ENCODE peak calls at places on chromosomes 3 and 15, in six cellular contexts. I is K562, S is HCT116, C is HepG2, B is H1, Z is GM12878. F is an unnamed sample.

GRCh38 chr15:62712455-62712839 is 330.1 kb upstream of the TPM1 start:
- DNase-seq in I (no peak), S (no peak), C (no peak), B (no peak), Z (no peak), F (no peak)

GRCh38 chr3:49131576-49131975 is 1.3 kb downstream of the LAMB2 start:
- DNase-seq in I (no peak), S (no peak), C (no peak), B (no peak), Z (no peak), F (no peak)

GRCh38 chr3:107993771-107994170 is 97.1 kb downstream of the CD47 start:
- DNase-seq in I (no peak), S (no peak), C (no peak), B (no peak), Z (no peak), F (no peak)

GRCh38 chr3:102235679-102236078 is 199.1 kb upstream of the ZPLD1 start:
- DNase-seq in I (no peak), S (no peak), C (peak; percentile 11), B (no peak), Z (no peak), F (no peak)

GRCh38 chr3:43082457-43082856 is 23.4 kb downstream of the POMGNT2 start:
- DNase-seq in I (no peak), S (no peak), C (no peak), B (no peak), Z (no peak), F (no peak)

GRCh38 chr3:190443257-190443656 is 6.4 kb downstream of the TMEM207 start:
- DNase-seq in I (no peak), S (no peak), C (peak; percentile 13), B (no peak), Z (no peak), F (peak; percentile 18)

GRCh38 chr15:95739161-95739560 is 591.3 kb upstream of the NR2F2 start:
- DNase-seq in I (no peak), S (no peak), C (no peak), B (no peak), Z (no peak), F (peak; percentile 4)

GRCh38 chr3:143416229-143416628 is 296.7 kb downstream of the CHST2 start:
- DNase-seq in I (no peak), S (no peak), C (no peak), B (no peak), Z (no peak), F (no peak)

DNA sequence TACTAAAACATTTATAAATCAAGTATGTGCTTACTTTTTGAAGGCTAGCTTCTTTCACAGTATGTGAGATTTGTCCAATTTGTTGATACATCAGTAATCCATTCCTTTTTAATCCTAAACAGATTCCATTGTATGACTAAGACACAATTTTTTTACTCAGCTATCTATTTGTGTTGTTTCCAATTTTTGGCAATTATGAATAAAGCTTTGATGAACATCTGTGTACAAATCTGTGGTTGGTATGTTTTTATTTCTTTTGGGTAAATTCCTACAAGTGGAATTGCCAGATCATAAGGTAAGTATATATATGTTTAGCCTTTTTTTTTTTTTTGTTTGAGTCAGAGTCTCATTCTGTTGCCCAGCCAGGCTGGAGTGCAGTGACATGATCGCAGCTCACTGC is 56.2 kb upstream of the VEPH1 start:
- DNase-seq in I (no peak), S (no peak), C (no peak), B (no peak), Z (no peak), F (no peak)
- TF ChIP-seq JUND in I (no peak), S (no peak), C (no peak), B (no peak), Z (no peak), F (no peak)

GRCh38 chr3:187287231-187287630 is 4.3 kb downstream of the MASP1 start:
- DNase-seq in I (no peak), S (no peak), C (no peak), B (no peak), Z (no peak), F (no peak)

GRCh38 chr3:187288176-187288893 is 3.2 kb downstream of the MASP1 start:
- DNase-seq in I (no peak), S (no peak), C (no peak), B (no peak), Z (no peak), F (no peak)

GRCh38 chr3:187291001-187291511 is 481 bp downstream of the MASP1 start:
- DNase-seq in I (no peak), S (no peak), C (no peak), B (no peak), Z (no peak), F (peak; percentile 17)

GRCh38 chr3:187290561-187290960 is 976 bp downstream of the MASP1 start:
- DNase-seq in I (no peak), S (no peak), C (no peak), B (no peak), Z (no peak), F (no peak)

DNA sequence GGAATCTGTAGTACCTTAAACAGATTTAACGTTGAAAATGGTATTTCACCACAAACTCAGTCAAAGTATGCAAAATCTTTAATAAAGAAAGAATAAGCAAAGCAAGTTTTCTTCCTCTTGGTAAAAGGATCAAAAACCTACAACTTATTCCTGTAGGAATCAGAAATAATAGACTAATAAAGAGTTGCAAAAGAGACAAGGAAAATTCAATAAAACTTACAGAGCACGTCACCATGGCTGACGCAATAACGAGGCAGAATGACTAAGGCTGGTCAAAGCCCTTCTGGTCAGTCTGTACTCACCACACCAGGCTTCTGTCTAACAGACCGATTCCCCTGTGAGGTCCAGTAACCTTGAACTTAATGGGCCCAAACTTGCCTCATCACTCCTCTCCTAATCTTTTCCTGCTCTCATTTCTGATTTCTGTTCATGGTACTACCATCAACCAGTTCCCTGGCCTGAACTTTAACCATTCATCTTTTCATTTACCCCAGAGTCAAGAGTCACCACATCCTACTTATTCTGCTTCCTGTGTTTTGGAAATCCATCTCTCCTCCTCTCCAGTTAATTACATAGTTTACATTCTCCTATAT is 5.0 kb downstream of the MASP1 start:
- DNase-seq in I (no peak), S (no peak), C (peak; percentile 70), B (no peak), Z (no peak), F (no peak)
- TF ChIP-seq JUND in I (peak; percentile 87), S (no peak), C (peak; percentile 76), B (no peak), Z (no peak), F (no peak)

GRCh38 chr3:5568451-5568850 is 380.9 kb downstream of the EDEM1 start:
- DNase-seq in I (no peak), S (peak; percentile 34), C (peak; percentile 2), B (no peak), Z (no peak), F (no peak)
- TF ChIP-seq JUND in I (no peak), S (no peak), C (no peak), B (no peak), Z (no peak), F (no peak)

GRCh38 chr3:128421439-128421836 is 45.3 kb downstream of the DNAJB8 start:
- DNase-seq in I (no peak), S (no peak), C (no peak), B (no peak), Z (no peak), F (peak; percentile 41)

GRCh38 chr3:128420289-128420688 is 46.4 kb downstream of the DNAJB8 start:
- DNase-seq in I (no peak), S (no peak), C (no peak), B (no peak), Z (no peak), F (no peak)

GRCh38 chr3:128421966-128422365 is 44.7 kb downstream of the DNAJB8 start:
- DNase-seq in I (no peak), S (no peak), C (no peak), B (no peak), Z (no peak), F (no peak)

GRCh38 chr3:128419311-128419710 is 47.4 kb downstream of the DNAJB8 start:
- DNase-seq in I (no peak), S (no peak), C (no peak), B (no peak), Z (no peak), F (no peak)

DNA sequence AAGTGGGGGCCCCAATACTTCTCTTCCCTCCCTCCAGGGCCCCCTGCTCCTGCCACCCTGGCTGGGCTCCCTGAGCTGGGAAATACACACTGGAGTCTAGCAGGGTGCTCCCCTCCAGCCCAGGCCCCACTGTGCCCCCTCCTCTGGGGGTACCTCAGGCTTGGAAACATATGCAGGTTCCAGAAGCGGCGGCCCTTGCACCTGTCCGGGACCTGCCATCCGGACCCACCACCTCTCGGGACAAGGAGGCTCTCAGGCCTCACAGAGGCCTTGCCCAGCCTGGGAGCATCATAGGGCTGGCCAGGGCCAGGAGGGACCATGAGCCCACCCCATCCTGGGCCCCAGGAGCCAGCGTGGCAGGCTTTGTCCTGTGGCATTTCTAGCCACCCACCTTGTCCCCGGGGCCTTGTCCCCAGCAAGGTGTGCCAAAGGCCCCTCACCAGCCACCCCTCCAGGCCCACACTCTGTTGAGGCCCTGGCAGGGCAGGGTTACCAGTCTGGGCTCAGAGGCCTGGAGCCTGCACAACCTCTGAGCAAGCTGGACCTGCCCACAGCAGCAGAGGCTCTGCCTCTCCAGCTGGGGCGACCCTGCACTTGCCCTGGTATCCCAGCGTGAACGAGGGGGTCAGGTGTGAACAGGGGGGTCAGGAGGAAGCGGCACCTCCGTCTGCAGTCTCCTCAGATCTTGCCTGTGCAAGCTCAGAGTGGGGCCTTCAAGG is 45.8 kb downstream of the DNAJB8 start:
- DNase-seq in I (no peak), S (no peak), C (no peak), B (no peak), Z (no peak), F (no peak)
- TF ChIP-seq JUND in I (no peak), S (no peak), C (no peak), B (no peak), Z (no peak), F (no peak)

GRCh38 chr15:60138397-60138968 is 134.4 kb downstream of the FOXB1 start:
- DNase-seq in I (no peak), S (no peak), C (no peak), B (no peak), Z (no peak), F (no peak)
- TF ChIP-seq JUND in I (no peak), S (no peak), C (no peak), B (no peak), Z (no peak), F (no peak)

GRCh38 chr3:71599416-71599815 is 15.9 kb upstream of the FOXP1 start:
- DNase-seq in I (no peak), S (no peak), C (no peak), B (no peak), Z (no peak), F (no peak)
- TF ChIP-seq JUND in I (no peak), S (no peak), C (no peak), B (no peak), Z (no peak), F (no peak)

DNA sequence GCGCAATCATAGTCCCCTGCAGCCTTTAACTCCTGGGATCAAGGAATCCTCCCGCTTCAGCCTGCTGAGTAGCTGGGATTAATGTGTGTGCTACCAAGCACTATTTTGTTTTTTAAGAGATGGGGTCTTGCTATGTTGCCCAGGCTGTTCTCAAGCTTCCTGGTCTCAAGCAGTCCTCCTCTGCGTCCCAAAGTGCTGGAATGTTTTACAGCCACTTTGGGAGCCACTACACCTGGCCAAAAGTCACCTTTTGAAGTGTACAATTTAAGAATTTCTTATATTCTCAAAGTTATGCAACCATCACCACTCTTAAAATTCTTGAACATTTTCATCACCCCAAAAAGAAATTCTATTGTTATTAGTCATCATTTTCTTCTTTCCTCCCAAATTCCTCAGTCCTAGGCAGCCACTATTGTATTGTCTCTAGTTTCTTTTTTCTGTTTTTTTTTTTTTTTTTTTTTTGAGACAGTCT is 17.8 kb downstream of the CDV3 start:
- DNase-seq in I (no peak), S (no peak), C (no peak), B (no peak), Z (no peak), F (no peak)
- TF ChIP-seq JUND in I (no peak), S (no peak), C (no peak), B (no peak), Z (no peak), F (no peak)

GRCh38 chr3:157408499-157409149 is 28.0 kb upstream of the PTX3 start:
- DNase-seq in I (no peak), S (no peak), C (no peak), B (no peak), Z (no peak), F (no peak)
- TF ChIP-seq JUND in I (no peak), S (no peak), C (no peak), B (no peak), Z (no peak), F (no peak)